ENCODE peak calls at places on chromosomes 16 and 17, in four cellular contexts. E is K562, K is HCT116, D is HepG2. L is an unnamed sample.

GRCh38 chr16:4612977-4613635 is 1.6 kb downstream of the UBALD1 start:
- DNase-seq in E (no peak), K (no peak), D (no peak), L (no peak)

GRCh38 chr16:53545433-53545832 is 42.4 kb upstream of the AKTIP start:
- DNase-seq in E (no peak), K (no peak), D (peak), L (no peak)

GRCh38 chr17:35731239-35731931 is at the start of gene RASL10B:
- DNase-seq in E (peak), K (no peak), D (peak), L (no peak)

GRCh38 chr17:38663125-38663751 is 11.5 kb downstream of the EPOP start:
- DNase-seq in E (peak), K (peak), D (peak), L (no peak)

GRCh38 chr16:11273721-11274324 is 394 bp upstream of the PRM3 start:
- DNase-seq in E (no peak), K (no peak), D (peak), L (no peak)

GRCh38 chr17:19403021-19403420 is 8.0 kb upstream of the RNF112 start:
- DNase-seq in E (no peak), K (no peak), D (no peak), L (no peak)

GRCh38 chr17:81289627-81290026 is 5.5 kb downstream of the SLC38A10 start:
- DNase-seq in E (no peak), K (no peak), D (no peak), L (no peak)

GRCh38 chr17:80409626-80410025 is 5.3 kb upstream of the ENDOV start:
- DNase-seq in E (no peak), K (no peak), D (no peak), L (no peak)

GRCh38 chr17:66707051-66707450 is 127.9 kb upstream of the CACNG5 start:
- DNase-seq in E (no peak), K (no peak), D (no peak), L (no peak)

GRCh38 chr17:42142371-42142896 is 12.4 kb downstream of the RAB5C start:
- DNase-seq in E (no peak), K (no peak), D (no peak), L (no peak)

GRCh38 chr17:66755101-66755943 is 79.6 kb upstream of the CACNG5 start:
- DNase-seq in E (no peak), K (peak), D (no peak), L (no peak)

GRCh38 chr17:56595831-56596740 is 2.6 kb downstream of the NOG start:
- DNase-seq in E (no peak), K (no peak), D (no peak), L (no peak)

GRCh38 chr17:55903028-55903690 is 152.3 kb downstream of the PCTP start:
- DNase-seq in E (no peak), K (no peak), D (no peak), L (no peak)

GRCh38 chr16:9966569-9967157 is 215.6 kb downstream of the GRIN2A start:
- DNase-seq in E (no peak), K (no peak), D (peak), L (peak)

GRCh38 chr17:64262422-64263260 is at the start of gene TEX2:
- DNase-seq in E (peak), K (no peak), D (peak), L (no peak)

GRCh38 chr17:62004388-62004787 is 60.7 kb downstream of the MED13 start:
- DNase-seq in E (no peak), K (no peak), D (no peak), L (no peak)

GRCh38 chr17:82429824-82430223 is 11.4 kb upstream of the OGFOD3 start:
- DNase-seq in E (no peak), K (no peak), D (no peak), L (no peak)

GRCh38 chr16:81938331-81939163 is 72.7 kb downstream of the SDR42E1 start:
- DNase-seq in E (no peak), K (no peak), D (no peak), L (no peak)

GRCh38 chr16:324451-325334 is 27.8 kb downstream of the AXIN1 start:
- DNase-seq in E (peak), K (no peak), D (no peak), L (no peak)

GRCh38 chr16:2858245-2859025 is 465 bp upstream of the PRSS22 start:
- DNase-seq in E (no peak), K (peak), D (no peak), L (no peak)

GRCh38 chr17:42565523-42566214 is 1.2 kb upstream of the MLX start:
- DNase-seq in E (no peak), K (no peak), D (no peak), L (no peak)

GRCh38 chr16:85448557-85449194 is 164.4 kb upstream of the GSE1 start:
- DNase-seq in E (no peak), K (no peak), D (peak), L (no peak)

GRCh38 chr16:30747799-30748633 is at the start of gene PHKG2:
- DNase-seq in E (peak), K (peak), D (peak), L (peak)

GRCh38 chr17:32695864-32696263 is 181.1 kb downstream of the MYO1D start:
- DNase-seq in E (no peak), K (no peak), D (no peak), L (no peak)

GRCh38 chr17:61309857-61310256 is 89.8 kb upstream of the TBX2 start:
- DNase-seq in E (no peak), K (no peak), D (no peak), L (no peak)

GRCh38 chr17:60524463-60525346 is 1.3 kb downstream of the APPBP2 start:
- DNase-seq in E (no peak), K (no peak), D (no peak), L (no peak)

GRCh38 chr17:50363217-50364060 is 9.5 kb downstream of the MRPL27 start:
- DNase-seq in E (no peak), K (no peak), D (peak), L (no peak)

GRCh38 chr17:40130352-40131042 is 8.7 kb downstream of the MSL1 start:
- DNase-seq in E (no peak), K (no peak), D (no peak), L (no peak)

GRCh38 chr16:17578921-17579876 is 108.4 kb upstream of the XYLT1 start:
- DNase-seq in E (peak), K (peak), D (peak), L (peak)

GRCh38 chr17:80227666-80228065 is 7.4 kb downstream of the SLC26A11 start:
- DNase-seq in E (no peak), K (no peak), D (no peak), L (no peak)

GRCh38 chr17:79951361-79952264 is 84.1 kb downstream of the TBC1D16 start:
- DNase-seq in E (no peak), K (no peak), D (peak), L (no peak)

GRCh38 chr16:21097151-21097550 is 53.5 kb downstream of the DNAH3 start:
- DNase-seq in E (no peak), K (no peak), D (no peak), L (no peak)

DNA sequence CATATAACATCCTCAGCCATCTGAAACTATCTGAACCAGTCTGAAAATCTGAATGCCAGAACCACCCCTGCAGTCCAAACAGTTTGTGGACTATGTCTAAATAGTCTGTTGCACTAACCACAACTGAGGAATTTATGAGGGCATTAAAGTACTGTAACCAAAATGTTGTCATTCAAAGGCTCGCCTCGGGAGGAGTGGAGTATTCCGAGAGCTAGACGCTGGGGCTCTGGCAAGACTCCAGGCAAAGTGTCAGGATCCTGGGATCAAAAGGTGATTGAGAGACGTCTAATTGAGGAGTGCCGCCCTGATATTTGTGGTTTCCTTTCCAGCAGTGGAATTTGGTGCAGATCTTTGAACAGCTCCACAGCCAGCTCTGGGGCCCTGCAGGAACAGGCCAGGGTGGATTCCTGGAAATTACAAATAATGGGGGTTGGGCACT is 142.9 kb upstream of the MYOCD start:
- DNase-seq in E (no peak), K (no peak), D (peak), L (no peak)
- TF ChIP-seq TCF7L2 in E (no peak), K (peak), D (no peak), L (peak)

GRCh38 chr16:80151706-80152073 is 389.1 kb upstream of the DYNLRB2 start:
- DNase-seq in E (no peak), K (no peak), D (no peak), L (no peak)
- TF ChIP-seq CTCF in E (no peak), K (no peak), D (no peak), L (no peak)

DNA sequence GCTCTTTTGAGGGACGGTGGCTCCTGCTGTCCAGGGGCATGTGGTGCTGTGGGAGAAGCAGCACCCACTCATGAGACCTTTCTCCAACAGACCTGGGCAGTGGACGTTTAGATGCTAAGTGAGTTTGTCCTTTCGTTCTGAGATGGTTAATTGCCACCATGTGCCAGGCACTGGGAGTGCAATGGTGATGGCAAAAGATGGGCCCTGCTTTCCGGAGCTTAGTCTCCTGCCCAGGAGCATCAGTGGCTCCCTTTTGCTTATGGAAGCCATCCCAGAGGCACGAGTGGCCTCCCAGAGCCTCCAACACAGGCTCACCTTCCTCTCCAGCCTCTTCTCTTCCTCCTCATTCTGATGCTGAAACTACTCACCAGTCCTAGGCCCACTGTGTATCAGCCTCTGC is 28.4 kb downstream of the CASKIN2 start:
- DNase-seq in E (no peak), K (no peak), D (no peak), L (no peak)
- TF ChIP-seq TCF7L2 in E (no peak), K (no peak), D (no peak), L (no peak)

GRCh38 chr16:66274335-66275110 is 92.0 kb upstream of the CDH5 start:
- DNase-seq in E (no peak), K (peak), D (peak), L (no peak)
- TF ChIP-seq CTCF in E (peak), K (peak), D (no peak), L (peak)

GRCh38 chr16:68412061-68412460 is 36.2 kb downstream of the SMPD3 start:
- DNase-seq in E (no peak), K (no peak), D (no peak), L (no peak)
- TF ChIP-seq TCF7L2 in E (no peak), K (no peak), D (no peak), L (no peak)

GRCh38 chr17:7673239-7673638 is 14.1 kb downstream of the TP53 start:
- DNase-seq in E (peak), K (no peak), D (peak), L (no peak)
- TF ChIP-seq CTCF in E (peak), K (no peak), D (peak), L (no peak)

DNA sequence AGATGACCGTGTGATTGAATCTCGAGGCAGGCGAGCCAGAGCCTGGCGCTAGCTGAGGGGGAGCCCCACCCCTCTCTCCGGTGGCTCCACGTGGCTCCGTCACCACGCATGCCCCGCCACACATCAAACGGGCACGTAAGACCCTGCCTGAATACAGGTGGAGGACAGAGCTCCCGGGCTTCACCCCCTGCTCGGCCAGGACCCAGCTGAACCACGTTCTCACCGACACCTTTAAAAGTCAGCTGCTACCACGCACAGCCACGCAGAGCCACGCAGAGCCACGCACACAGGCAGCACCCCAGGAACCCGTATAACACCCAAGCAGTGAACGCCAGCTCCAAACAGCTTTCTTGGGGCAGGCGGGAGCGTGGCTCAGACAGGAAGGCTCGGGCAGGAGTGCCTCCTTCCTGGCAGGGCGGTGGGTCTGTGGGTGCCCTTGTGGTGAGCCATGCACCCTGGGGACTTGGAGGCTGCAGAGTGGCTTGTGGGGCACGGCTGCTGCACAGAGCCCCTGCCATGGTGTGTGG is 4.4 kb downstream of the TMEM204 start:
- DNase-seq in E (no peak), K (no peak), D (no peak), L (no peak)
- TF ChIP-seq TCF7L2 in E (no peak), K (no peak), D (no peak), L (no peak)

DNA sequence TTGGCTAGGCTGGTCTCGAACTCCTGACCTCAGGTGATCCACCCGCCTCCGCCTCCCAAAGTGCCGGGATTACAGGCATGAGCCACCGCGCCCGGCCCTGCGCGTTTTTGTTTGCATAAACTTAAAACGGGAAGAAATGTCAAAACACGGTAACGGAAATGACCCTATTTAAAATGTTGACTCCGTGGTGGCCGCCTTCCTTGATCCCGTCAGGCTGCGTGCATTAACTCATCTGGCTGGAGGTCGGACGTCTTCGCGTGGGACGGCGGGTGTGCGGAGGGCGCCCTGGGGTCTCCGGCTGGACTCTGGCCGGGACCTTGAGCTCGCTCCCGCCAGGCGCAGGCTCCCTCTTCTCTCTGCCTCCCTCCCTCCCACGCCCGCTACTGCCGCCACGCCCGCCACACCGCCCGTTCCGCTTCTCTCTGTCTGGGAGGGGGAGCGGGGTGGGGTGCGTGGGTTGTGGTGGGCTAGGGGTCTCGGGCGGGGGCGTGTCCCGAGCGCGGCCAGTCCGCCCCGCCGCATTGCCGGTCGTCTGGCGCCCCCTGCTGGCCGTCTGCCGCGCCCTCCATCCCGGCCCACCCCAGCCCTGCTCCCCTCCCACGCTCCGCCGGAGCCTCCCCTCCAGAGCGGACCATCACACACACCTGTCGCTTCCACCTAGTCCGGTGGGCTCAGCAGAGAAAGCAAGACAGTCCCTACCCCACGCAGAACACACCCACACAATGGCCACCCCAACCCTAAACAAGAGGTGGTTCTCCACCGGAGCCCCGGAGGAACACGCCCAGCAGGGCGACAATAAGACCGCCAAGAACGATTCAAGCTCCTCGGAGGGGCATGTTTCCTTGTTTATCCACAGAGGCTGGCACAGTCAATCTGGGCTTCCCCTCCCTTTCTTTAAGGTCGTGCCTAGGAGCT is 1.2 kb upstream of the CCDC42 start:
- DNase-seq in E (peak), K (peak), D (peak), L (no peak)
- TF ChIP-seq CTCF in E (peak), K (peak), D (peak), L (peak)

GRCh38 chr17:44931376-44931775 is 16.1 kb upstream of the GFAP start:
- DNase-seq in E (no peak), K (no peak), D (no peak), L (no peak)

GRCh38 chr17:44932096-44932495 is 15.5 kb downstream of the KIF18B start:
- DNase-seq in E (no peak), K (no peak), D (no peak), L (no peak)

GRCh38 chr17:44928950-44929720 is 13.8 kb upstream of the GFAP start:
- DNase-seq in E (no peak), K (no peak), D (no peak), L (no peak)

GRCh38 chr17:44932526-44933097 is 15.0 kb downstream of the KIF18B start:
- DNase-seq in E (no peak), K (no peak), D (no peak), L (no peak)

GRCh38 chr17:44930667-44931066 is 15.4 kb upstream of the GFAP start:
- DNase-seq in E (no peak), K (no peak), D (no peak), L (no peak)
- TF ChIP-seq TCF7L2 in E (no peak), K (no peak), D (no peak), L (no peak)

GRCh38 chr16:89257757-89258465 is 40.4 kb downstream of the ZNF778 start:
- DNase-seq in E (no peak), K (no peak), D (no peak), L (no peak)
- TF ChIP-seq CTCF in E (no peak), K (no peak), D (no peak), L (no peak)